ENCODE peak calls at places on chromosomes 2 and 18, in four cellular contexts. I is stomach, Q is Peyer's patch, N is esophagus squamous epithelium. S is an unnamed sample.

GRCh38 chr2:238987352-238987981 is 139.6 kb downstream of the TWIST2 start:
- DNase-seq in I (no peak), Q (no peak), N (no peak), S (no peak)

GRCh38 chr2:69163109-69163508 is 150.1 kb downstream of the ANTXR1 start:
- DNase-seq in I (no peak), Q (no peak), N (no peak), S (no peak)

GRCh38 chr2:30776831-30777652 is 30.2 kb downstream of the CAPN13 start:
- DNase-seq in I (peak; percentile 42), Q (peak; percentile 82), N (no peak), S (peak; percentile 28)

GRCh38 chr2:132662742-132663141 is 7.3 kb downstream of the LYPD1 start:
- DNase-seq in I (no peak), Q (no peak), N (no peak), S (no peak)

GRCh38 chr2:207867075-207867474 is 97.4 kb upstream of the FZD5 start:
- DNase-seq in I (no peak), Q (no peak), N (no peak), S (no peak)

GRCh38 chr18:25170402-25170801 is 181.6 kb downstream of the ZNF521 start:
- DNase-seq in I (no peak), Q (no peak), N (no peak), S (no peak)

GRCh38 chr2:135043345-135043744 is 3.9 kb downstream of the MAP3K19 start:
- DNase-seq in I (no peak), Q (no peak), N (no peak), S (no peak)

GRCh38 chr2:47070155-47070919 is 84.8 kb downstream of the STPG4 start:
- DNase-seq in I (no peak), Q (no peak), N (no peak), S (no peak)

GRCh38 chr2:216057688-216058193 is 23.9 kb downstream of the PECR start:
- DNase-seq in I (peak; percentile 40), Q (peak; percentile 64), N (no peak), S (peak; percentile 63)

GRCh38 chr2:11542275-11542819 is 8.5 kb downstream of the GREB1 start:
- DNase-seq in I (no peak), Q (no peak), N (no peak), S (no peak)

GRCh38 chr18:58569490-58569911 is 59.4 kb downstream of the ALPK2 start:
- DNase-seq in I (no peak), Q (no peak), N (no peak), S (no peak)

GRCh38 chr2:60550151-60550983 is 3.1 kb downstream of the BCL11A start:
- DNase-seq in I (peak; percentile 79), Q (peak; percentile 82), N (peak; percentile 36), S (peak; percentile 80)

GRCh38 chr2:7061921-7062320 is 144.7 kb downstream of the RNF144A start:
- DNase-seq in I (no peak), Q (no peak), N (no peak), S (no peak)

GRCh38 chr2:100107911-100108647 is 34.3 kb downstream of the AFF3 start:
- DNase-seq in I (no peak), Q (no peak), N (no peak), S (no peak)

GRCh38 chr18:154151-154550 is 4.2 kb upstream of the USP14 start:
- DNase-seq in I (no peak), Q (no peak), N (no peak), S (no peak)

GRCh38 chr18:12366379-12366778 is 10.6 kb downstream of the AFG3L2 start:
- DNase-seq in I (no peak), Q (no peak), N (no peak), S (no peak)

DNA sequence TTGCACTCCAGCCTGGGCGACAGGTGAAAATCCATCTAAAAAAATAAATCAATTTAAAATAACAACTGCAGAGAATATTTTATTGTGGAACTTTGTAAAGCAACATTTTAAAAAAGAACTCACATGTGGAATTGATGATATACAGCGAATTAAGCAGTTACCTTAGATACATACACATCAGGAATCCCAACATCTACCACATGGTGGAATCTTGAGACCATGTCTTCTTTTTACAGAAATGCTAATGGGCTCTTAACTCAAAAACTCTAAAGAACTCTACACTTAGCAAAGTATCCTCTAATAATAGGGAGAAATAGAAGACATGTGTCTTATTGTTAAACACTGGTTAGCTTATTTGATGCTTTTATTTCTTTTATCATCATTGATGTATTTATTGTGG is 373.6 kb downstream of the CDH7 start:
- DNase-seq in I (no peak), Q (no peak), N (no peak), S (no peak)
- TF ChIP-seq CTCF in I (no peak), Q (no peak), N (no peak), S (no peak)

GRCh38 chr2:112516801-112517200 is 25.5 kb upstream of the POLR1B start:
- DNase-seq in I (no peak), Q (no peak), N (no peak), S (no peak)

GRCh38 chr2:112523291-112523777 is 18.9 kb upstream of the POLR1B start:
- DNase-seq in I (no peak), Q (no peak), N (no peak), S (no peak)

GRCh38 chr2:112519506-112519905 is 22.8 kb upstream of the POLR1B start:
- DNase-seq in I (no peak), Q (no peak), N (no peak), S (no peak)

GRCh38 chr2:112520234-112520783 is 22.0 kb upstream of the POLR1B start:
- DNase-seq in I (no peak), Q (no peak), N (no peak), S (no peak)
- H3K36me3 ChIP-seq in I (peaks cover 11% of the 10 kb centered on the region), Q (peaks cover 36% of the 10 kb centered on the region), N (peaks cover 14% of the 10 kb centered on the region), S (peaks cover 19% of the 10 kb centered on the region)

DNA sequence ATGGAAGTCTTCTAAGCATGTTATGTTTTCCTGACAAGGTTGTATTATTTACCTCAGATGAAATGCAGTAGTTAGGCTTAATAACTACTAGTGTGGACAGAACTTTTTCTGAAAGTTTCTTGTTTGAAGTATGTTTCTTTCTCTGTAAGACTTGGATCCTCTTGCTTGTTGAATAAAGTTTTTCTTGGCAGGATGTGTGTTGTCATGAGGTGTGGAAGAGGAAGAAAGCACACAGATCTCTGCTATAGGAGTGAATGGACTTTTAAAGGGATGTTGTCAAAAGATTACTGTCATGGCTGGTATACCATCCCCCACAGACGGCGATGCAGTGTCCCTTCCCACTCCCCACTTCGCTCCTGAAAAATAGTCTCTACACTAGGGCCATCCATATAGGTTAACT is 2.6 kb downstream of the CAB39 start:
- DNase-seq in I (no peak), Q (no peak), N (no peak), S (no peak)
- H3K27ac ChIP-seq in I (peak overlapping the region; percentile 98), Q (peak overlapping the region; percentile 3), N (peak overlapping the region; percentile 21), S (no peak overlapping the region)

GRCh38 chr18:48024009-48024512 is 93.6 kb upstream of the SMAD2 start:
- DNase-seq in I (peak; percentile 8), Q (no peak), N (no peak), S (no peak)
- TF ChIP-seq CTCF in I (no peak), Q (no peak), N (no peak), S (no peak)

DNA sequence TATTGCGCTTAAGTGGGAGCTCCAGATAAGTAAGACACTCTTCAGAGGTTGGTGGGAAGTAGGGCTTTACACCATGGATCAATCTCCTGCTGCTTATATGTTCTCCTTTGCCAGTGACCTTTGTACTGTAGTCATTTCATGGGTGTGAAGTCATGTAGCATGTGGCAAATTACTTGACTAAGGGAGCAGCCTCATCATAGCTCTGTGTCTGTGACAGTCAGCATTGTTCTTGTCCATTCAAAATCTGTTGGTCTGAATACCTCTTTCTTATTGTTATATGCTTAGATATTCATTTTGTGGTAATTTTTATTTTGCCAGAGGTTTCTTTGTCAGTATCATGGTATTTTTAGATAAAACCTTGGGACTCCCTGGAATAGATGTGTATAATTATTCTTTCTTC is 18.2 kb downstream of the SLC4A1AP start:
- DNase-seq in I (no peak), Q (no peak), N (no peak), S (no peak)
- H3K36me3 ChIP-seq in I (peaks cover 48% of the 10 kb centered on the region), Q (peaks cover 58% of the 10 kb centered on the region), N (no peaks in the 10 kb centered on the region), S (peaks cover 10% of the 10 kb centered on the region)

DNA sequence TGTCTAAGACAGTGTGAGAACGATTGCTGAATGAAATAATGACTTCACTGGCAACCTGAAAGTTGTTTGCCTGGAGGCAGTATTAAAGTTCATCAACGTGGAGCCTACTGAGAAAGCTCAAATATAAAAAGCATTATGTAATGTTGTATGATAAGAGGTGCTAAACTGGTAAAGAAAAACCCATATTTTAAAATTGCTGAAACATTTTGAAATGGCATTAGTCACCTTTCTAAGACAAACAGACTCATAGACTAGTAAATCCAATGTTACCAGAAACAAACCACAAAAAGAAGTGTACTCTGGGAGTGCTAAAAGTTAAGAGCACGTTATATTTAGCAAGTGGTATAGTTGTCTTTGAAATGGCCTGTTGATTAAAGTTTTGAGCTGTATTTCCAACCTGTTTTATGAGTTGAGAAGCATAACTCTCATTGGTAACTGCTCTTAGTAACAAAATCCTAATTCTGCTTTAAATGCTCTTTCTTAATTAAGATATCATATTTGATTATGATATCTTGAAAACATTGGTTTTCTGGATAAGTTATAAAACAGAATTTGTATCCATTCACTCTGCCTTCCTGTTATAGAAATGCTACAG is 62.7 kb downstream of the CYP1B1 start:
- DNase-seq in I (no peak), Q (no peak), N (no peak), S (no peak)
- H3K27ac ChIP-seq in I (no peak overlapping the region), Q (no peak overlapping the region), N (no peak overlapping the region), S (no peak overlapping the region)

GRCh38 chr2:40935349-40935748 is 483.5 kb upstream of the SLC8A1 start:
- DNase-seq in I (no peak), Q (no peak), N (no peak), S (no peak)
- TF ChIP-seq CTCF in I (no peak), Q (no peak), N (no peak), S (no peak)

DNA sequence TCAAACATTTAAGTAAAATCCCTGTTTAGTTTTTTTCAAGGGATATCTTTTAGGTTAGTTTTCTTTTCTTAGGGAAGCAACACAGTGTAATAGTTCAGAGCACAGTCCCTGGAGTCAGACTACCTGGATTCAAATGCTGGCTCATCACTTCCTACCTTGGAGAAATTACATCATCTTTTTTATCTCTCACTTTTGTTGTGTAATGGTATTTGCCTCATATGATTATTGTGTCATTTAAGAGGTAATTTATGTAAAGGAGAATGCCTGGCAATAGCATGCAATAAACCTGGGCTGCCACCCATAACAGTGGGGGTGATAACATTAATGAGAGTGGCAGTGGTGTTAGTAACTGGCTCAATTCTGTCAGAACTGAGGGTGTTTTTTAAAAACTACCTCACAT is 26.3 kb downstream of the ERLEC1 start:
- DNase-seq in I (no peak), Q (no peak), N (no peak), S (no peak)
- H3K36me3 ChIP-seq in I (peaks cover 41% of the 10 kb centered on the region), Q (peaks cover 77% of the 10 kb centered on the region), N (peaks cover 12% of the 10 kb centered on the region), S (peaks cover 27% of the 10 kb centered on the region)